ENCODE peak calls at places on chromosomes 2 and 18, in nine cellular contexts. G, Q, H, J, U, Z, E, F and K are unnamed samples.

GRCh38 chr2:56357655-56358295 is 174.0 kb downstream of the CCDC85A start:
- DNase-seq in Z (peak), G (no peak), U (no peak), F (no peak), E (no peak), Q (no peak), J (no peak), H (no peak), K (no peak)

GRCh38 chr18:13548106-13548819 is 178.1 kb downstream of the FAM210A start:
- DNase-seq in H (peak), Z (no peak), Q (no peak), G (no peak), E (no peak), J (no peak), F (peak), U (no peak), K (no peak)

GRCh38 chr18:26764584-26764983 is 100.9 kb downstream of the AQP4 start:
- DNase-seq in E (no peak), H (no peak), Z (no peak), Q (no peak), J (no peak), G (no peak), U (no peak), F (no peak), K (peak)

GRCh38 chr2:23925702-23926288 is 1.1 kb downstream of the ATAD2B start:
- DNase-seq in Q (no peak), H (peak), E (peak), F (no peak), Z (peak), U (peak), J (no peak), G (peak), K (peak)

GRCh38 chr18:35624140-35624539 is 42.6 kb downstream of the GALNT1 start:
- DNase-seq in F (no peak), H (no peak), Z (no peak), Q (no peak), E (no peak), U (no peak), G (no peak), J (no peak), K (no peak)

GRCh38 chr2:30113617-30114293 is 33.1 kb upstream of the YPEL5 start:
- DNase-seq in G (no peak), H (peak), E (no peak), U (no peak), Z (peak), F (no peak), J (no peak), Q (no peak), K (no peak)

GRCh38 chr2:43724728-43725526 is 48.7 kb upstream of the C1GALT1C1L start:
- DNase-seq in H (no peak), Q (no peak), J (no peak), E (no peak), U (no peak), F (no peak), G (no peak), Z (no peak), K (no peak)

GRCh38 chr2:30541680-30542079 is 94.6 kb downstream of the LCLAT1 start:
- DNase-seq in U (no peak), H (no peak), Z (no peak), Q (no peak), F (no peak), G (no peak), J (no peak), E (no peak), K (no peak)

GRCh38 chr2:14907014-14907612 is 274.6 kb downstream of the LRATD1 start:
- DNase-seq in E (no peak), F (no peak), Z (no peak), G (no peak), J (no peak), H (no peak), Q (no peak), U (no peak), K (no peak)

GRCh38 chr2:37819228-37819627 is 105.9 kb upstream of the RMDN2 start:
- DNase-seq in E (no peak), U (no peak), Q (no peak), H (no peak), G (no peak), Z (peak), J (no peak), F (no peak), K (no peak)

GRCh38 chr2:105143467-105144127 is 97.9 kb upstream of the GPR45 start:
- DNase-seq in Q (no peak), G (no peak), U (no peak), J (peak), H (no peak), F (no peak), E (no peak), Z (no peak), K (peak)

GRCh38 chr2:187431911-187432310 is 16.1 kb downstream of the CALCRL start:
- DNase-seq in U (no peak), Z (no peak), J (no peak), G (no peak), Q (no peak), F (no peak), H (no peak), E (no peak), K (no peak)

GRCh38 chr2:197181491-197181890 is 129.1 kb downstream of the ANKRD44 start:
- DNase-seq in H (no peak), J (no peak), Q (no peak), G (no peak), E (no peak), Z (peak), F (no peak), U (no peak), K (no peak)

GRCh38 chr2:43132523-43133301 is 93.7 kb downstream of the ZFP36L2 start:
- DNase-seq in U (no peak), G (no peak), E (no peak), F (no peak), J (no peak), H (no peak), Z (no peak), Q (no peak), K (no peak)

GRCh38 chr2:23542390-23542789 is 157.4 kb downstream of the KLHL29 start:
- DNase-seq in G (no peak), Z (no peak), U (no peak), Q (no peak), H (no peak), J (no peak), E (no peak), F (no peak), K (no peak)

GRCh38 chr2:160349306-160349705 is 144.3 kb downstream of the RBMS1 start:
- DNase-seq in Z (peak), E (no peak), F (no peak), J (no peak), Q (no peak), H (no peak), G (no peak), U (no peak), K (no peak)

GRCh38 chr2:196988599-196988998 is 62.1 kb upstream of the PGAP1 start:
- DNase-seq in Q (no peak), E (no peak), H (no peak), F (no peak), U (no peak), Z (no peak), G (no peak), J (no peak), K (no peak)

GRCh38 chr2:84986018-84986417 is 15.1 kb downstream of the KCMF1 start:
- DNase-seq in J (no peak), H (no peak), F (no peak), E (no peak), G (no peak), Z (no peak), Q (no peak), U (no peak), K (no peak)

GRCh38 chr18:13463526-13463925 is 245.0 kb downstream of the LDLRAD4 start:
- DNase-seq in G (no peak), J (no peak), F (no peak), H (no peak), U (no peak), Z (no peak), E (no peak), Q (no peak), K (no peak)

GRCh38 chr2:95159690-95160449 is at the start of gene ZNF514:
- DNase-seq in G (peak), E (peak), U (peak), J (peak), Z (peak), H (peak), F (no peak), Q (no peak), K (peak)
- TF ChIP-seq POLR2A in G (no peak), E (peak), U (no peak), J (no peak), Z (no peak), H (peak), F (no peak), Q (no peak), K (no peak)

DNA sequence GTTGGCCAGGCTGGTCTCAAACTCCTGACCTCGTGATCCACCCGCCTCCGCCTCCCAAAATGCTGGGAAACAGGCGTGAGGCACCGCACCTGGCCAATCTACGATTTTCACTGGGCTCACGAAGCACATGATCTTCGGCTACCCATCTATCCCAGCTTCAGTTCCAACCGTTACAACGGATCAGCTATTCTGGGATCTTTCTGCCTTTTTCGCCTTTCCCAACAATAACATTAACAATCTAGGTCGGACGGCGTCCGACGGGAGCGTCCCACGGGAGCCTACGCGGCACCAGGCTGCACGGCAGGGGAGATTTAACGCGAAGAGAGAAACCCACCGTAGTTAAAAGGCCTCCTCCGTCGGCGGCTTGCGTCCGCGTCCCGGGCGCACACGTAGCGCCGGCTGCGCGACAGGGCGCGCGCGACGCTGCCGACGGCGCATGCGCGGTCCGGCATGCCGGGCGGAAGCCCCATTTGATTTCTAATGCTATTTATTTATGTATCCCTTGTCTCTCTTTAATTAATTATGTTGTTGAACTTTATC is at the start of gene MSL3B:
- DNase-seq in G (no peak), J (peak), Q (peak), H (peak), F (no peak), E (peak), Z (peak), U (peak), K (no peak)
- TF ChIP-seq POLR2A in G (no peak), J (peak), Q (peak), H (no peak), F (no peak), E (no peak), Z (no peak), U (no peak), K (no peak)

DNA sequence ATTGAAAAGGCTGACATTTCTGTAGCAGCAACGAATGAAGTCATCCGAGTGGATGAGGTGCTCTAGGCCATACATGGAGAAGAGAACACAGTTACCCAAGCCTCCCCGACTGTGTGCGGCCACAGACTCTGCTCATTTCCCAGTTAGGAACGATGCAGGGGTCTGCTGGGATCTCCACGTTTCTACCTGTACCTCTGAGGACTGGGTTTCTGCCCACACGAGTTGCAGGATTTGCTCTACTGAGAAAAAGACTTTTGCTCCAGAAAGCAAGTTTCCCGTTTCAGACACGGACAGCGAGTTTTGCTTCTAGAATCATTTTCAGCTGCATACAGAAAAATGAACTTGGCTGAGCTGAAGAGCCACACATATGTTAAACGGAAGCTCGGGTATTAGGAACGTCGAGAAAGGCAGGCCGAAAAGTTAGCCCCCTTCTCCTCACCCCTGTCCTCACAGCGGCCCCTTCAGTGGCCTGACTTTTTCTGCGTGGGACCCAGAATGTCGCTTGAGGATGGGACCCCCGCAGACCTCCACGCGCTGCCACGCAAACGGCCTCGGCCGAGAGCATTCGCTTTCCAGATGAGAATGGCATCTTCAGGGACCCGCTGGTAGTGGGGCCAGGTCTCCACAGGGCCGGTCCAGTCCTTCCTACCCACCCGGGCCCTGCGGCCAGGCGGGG is 582 bp upstream of the RAB31 start:
- DNase-seq in Q (no peak), E (no peak), U (no peak), G (no peak), H (no peak), J (no peak), Z (peak), F (no peak), K (no peak)
- TF ChIP-seq POLR2A in Q (no peak), E (no peak), U (no peak), G (no peak), H (no peak), J (no peak), Z (no peak), F (no peak), K (no peak)

GRCh38 chr2:140362361-140362760 is 1582.2 kb upstream of the NXPH2 start:
- DNase-seq in E (no peak), Z (no peak), U (no peak), Q (no peak), F (no peak), H (no peak), J (no peak), G (no peak), K (no peak)
- TF ChIP-seq POLR2A in E (no peak), Z (no peak), U (no peak), Q (no peak), F (no peak), H (no peak), J (no peak), G (no peak), K (no peak)

DNA sequence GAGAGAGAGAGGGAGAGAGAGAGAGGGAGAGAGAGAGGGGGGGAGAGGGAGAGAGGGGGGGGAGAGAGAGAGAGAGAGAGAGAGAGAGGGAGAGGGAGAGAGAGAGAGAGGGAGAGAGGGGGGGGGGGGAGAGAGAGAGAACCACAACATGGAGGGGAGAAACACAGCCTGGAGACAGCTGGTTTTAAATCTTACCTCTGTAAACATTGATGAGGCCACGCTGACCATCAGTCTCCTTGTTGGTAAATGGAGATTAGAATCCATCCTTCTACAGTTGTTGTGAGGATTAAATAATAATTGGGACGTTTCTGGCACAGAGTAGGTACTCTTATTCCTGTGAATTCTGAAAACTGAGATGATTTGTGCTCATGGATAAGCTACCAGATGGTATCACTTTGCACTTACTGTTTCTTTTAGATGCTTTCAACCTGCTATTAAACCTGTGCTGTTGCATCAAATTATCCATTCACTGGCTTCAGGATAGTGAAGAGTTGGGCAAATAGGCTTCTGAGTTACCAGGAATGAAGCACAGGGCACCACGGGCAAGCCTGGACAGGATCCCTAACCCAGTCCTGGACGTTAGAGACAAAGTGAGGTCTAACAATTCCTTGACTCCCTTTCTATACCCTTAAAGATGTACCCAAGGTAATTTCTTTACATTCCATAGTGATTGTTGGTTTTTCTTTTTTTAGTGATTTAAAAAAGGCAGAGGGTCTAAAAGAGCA is 318.1 kb downstream of the ZNF521 start:
- DNase-seq in G (no peak), Z (no peak), H (no peak), Q (no peak), J (no peak), U (no peak), F (no peak), E (no peak), K (no peak)
- TF ChIP-seq POLR2A in G (no peak), Z (no peak), H (no peak), Q (no peak), J (no peak), U (no peak), F (no peak), E (no peak), K (no peak)

GRCh38 chr2:231463698-231464575 is at the start of gene NCL:
- DNase-seq in J (no peak), G (peak), U (peak), Z (peak), F (no peak), Q (peak), E (peak), H (peak), K (no peak)
- TF ChIP-seq POLR2A in J (peak), G (peak), U (peak), Z (peak), F (no peak), Q (peak), E (peak), H (peak), K (peak)

DNA sequence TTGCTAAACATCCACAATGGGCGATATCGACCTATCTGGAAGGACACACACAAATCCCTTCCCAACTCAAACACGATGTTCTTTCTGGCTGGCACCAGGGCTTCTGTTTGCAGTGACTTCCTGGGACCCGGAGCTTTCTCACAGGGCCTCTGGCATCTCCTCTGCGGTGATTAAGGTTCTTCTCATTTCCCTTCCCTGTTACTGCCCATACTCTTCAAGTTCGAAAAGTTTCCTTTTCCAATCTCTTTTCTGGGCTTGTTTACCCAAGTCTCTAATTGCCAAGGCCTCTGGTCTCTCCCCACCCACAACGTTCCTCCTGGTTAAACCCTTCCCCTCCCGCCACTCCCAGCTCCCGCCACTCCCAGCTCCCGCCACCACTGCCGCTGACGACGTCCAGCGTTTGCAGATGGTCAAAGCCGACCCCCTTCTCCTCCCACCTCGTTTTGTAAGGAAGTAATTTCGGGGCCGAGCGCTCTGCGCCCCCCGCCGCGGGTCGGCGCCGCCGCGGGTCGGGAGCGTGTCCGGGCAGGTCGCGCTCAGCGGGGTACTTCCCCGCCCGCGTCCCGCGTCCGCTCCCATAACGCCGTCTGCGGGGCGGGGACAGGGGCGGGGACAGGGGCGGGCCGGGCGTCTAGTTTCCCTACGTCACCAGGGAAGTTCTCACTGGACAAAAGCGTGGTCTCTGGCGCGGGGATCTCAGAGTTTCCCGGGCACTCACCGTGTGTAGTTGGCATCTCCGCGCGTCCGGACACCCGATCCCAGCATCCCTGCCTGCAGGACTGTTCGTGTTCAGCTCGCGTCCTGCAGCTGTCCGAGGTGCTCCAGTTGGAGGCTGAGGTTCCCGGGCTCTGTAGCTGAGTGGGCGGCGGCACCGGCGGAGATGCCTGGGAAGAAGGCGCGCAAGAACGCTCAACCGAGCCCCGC is at the start of gene PMAIP1:
- DNase-seq in E (peak), H (peak), Z (peak), Q (peak), F (no peak), J (peak), G (peak), U (peak), K (peak)
- TF ChIP-seq POLR2A in E (peak), H (peak), Z (peak), Q (peak), F (no peak), J (peak), G (no peak), U (peak), K (no peak)

DNA sequence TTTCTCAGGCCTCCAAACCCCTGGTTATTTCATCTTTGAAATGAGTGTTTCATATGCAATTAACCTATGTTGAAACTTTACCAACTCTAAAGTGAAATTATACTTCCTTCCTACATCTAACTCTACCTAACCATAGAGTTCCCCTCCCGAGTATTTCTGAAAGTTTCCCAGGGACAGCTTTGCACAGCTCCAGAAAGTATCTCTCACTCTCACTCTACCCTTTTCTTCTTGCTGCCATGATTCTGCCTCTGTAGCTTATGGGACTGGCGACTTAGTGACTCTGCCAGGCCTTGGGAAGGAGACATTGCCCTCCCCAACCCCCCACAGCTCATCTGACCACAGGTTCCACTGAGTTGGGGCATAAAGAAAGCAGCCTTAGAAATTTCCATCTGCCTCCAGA is 107.9 kb downstream of the B3GNT2 start:
- DNase-seq in Q (no peak), U (no peak), J (no peak), F (no peak), Z (no peak), H (no peak), E (no peak), G (no peak), K (no peak)
- TF ChIP-seq POLR2A in Q (no peak), U (no peak), J (no peak), F (no peak), Z (no peak), H (no peak), E (no peak), G (no peak), K (no peak)